ENCODE peak calls at places on chromosome 1, in five cellular contexts. B is H1, U is K562, I is SK-N-SH, F is HCT116. W is an unnamed sample.

GRCh38 chr1:115727706-115728249 is 40.7 kb downstream of the CASQ2 start:
- DNase-seq in B (no peak), U (no peak), I (no peak), F (no peak), W (no peak)

GRCh38 chr1:110874303-110875215 is 1.6 kb downstream of the CD53 start:
- DNase-seq in B (no peak), U (no peak), I (no peak), F (no peak), W (no peak)

GRCh38 chr1:246554201-246554600 is 11.9 kb downstream of the TFB2M start:
- DNase-seq in B (no peak), U (no peak), I (no peak), F (no peak), W (no peak)

GRCh38 chr1:4696161-4696745 is 41.8 kb downstream of the AJAP1 start:
- DNase-seq in B (no peak), U (no peak), I (no peak), F (no peak), W (no peak)

GRCh38 chr1:225460737-225461532 is 33.1 kb upstream of the LBR start:
- DNase-seq in B (no peak), U (no peak), I (peak), F (no peak), W (no peak)

GRCh38 chr1:53396563-53397268 is 62.5 kb upstream of the DMRTB1 start:
- DNase-seq in B (no peak), U (no peak), I (peak), F (no peak), W (no peak)

GRCh38 chr1:20511518-20512428 is 3.8 kb upstream of the MUL1 start:
- DNase-seq in B (no peak), U (no peak), I (no peak), F (no peak), W (no peak)

GRCh38 chr1:22255341-22256212 is 112.7 kb upstream of the WNT4 start:
- DNase-seq in B (no peak), U (no peak), I (no peak), F (no peak), W (peak)

GRCh38 chr1:217924924-217925323 is 293.8 kb downstream of the SPATA17 start:
- DNase-seq in B (no peak), U (no peak), I (no peak), F (no peak), W (no peak)

GRCh38 chr1:110107867-110108469 is 4.3 kb upstream of the UBL4B start:
- DNase-seq in B (no peak), U (no peak), I (no peak), F (no peak), W (no peak)

GRCh38 chr1:175839678-175840669 is 96.6 kb upstream of the TNR start:
- DNase-seq in B (no peak), U (no peak), I (peak), F (no peak), W (no peak)

GRCh38 chr1:57835620-57836019 is 411.8 kb upstream of the DAB1 start:
- DNase-seq in B (no peak), U (no peak), I (no peak), F (no peak), W (no peak)

GRCh38 chr1:64161347-64162080 is 41.9 kb upstream of the UBE2U start:
- DNase-seq in B (no peak), U (no peak), I (no peak), F (no peak), W (no peak)

GRCh38 chr1:32989160-32989894 is 24.7 kb upstream of the RNF19B start:
- DNase-seq in B (no peak), U (peak), I (no peak), F (peak), W (no peak)

GRCh38 chr1:230243583-230244377 is 176.7 kb downstream of the GALNT2 start:
- DNase-seq in B (no peak), U (no peak), I (no peak), F (no peak), W (no peak)

GRCh38 chr1:36591278-36591677 is 108.6 kb upstream of the CSF3R start:
- DNase-seq in B (no peak), U (no peak), I (no peak), F (no peak), W (no peak)

GRCh38 chr1:231107600-231108326 is 54.1 kb upstream of the TRIM67 start:
- DNase-seq in B (no peak), U (no peak), I (no peak), F (no peak), W (no peak)

GRCh38 chr1:29460211-29460610 is 223.9 kb downstream of the PTPRU start:
- DNase-seq in B (no peak), U (no peak), I (no peak), F (no peak), W (no peak)
- TF ChIP-seq JUND in B (no peak), U (no peak), I (no peak), F (no peak), W (no peak)

GRCh38 chr1:34266127-34266951 is 89.6 kb downstream of the C1orf94 start:
- DNase-seq in B (no peak), U (no peak), I (peak), F (no peak), W (no peak)
- TF ChIP-seq JUND in B (no peak), U (no peak), I (no peak), F (no peak), W (no peak)

GRCh38 chr1:168466703-168467081 is 77.1 kb downstream of the XCL2 start:
- DNase-seq in B (no peak), U (no peak), I (no peak), F (no peak), W (no peak)
- TF ChIP-seq JUND in B (no peak), U (no peak), I (no peak), F (no peak), W (no peak)

GRCh38 chr1:59561782-59562181 is 253.0 kb upstream of the HOOK1 start:
- DNase-seq in B (no peak), U (no peak), I (no peak), F (no peak), W (no peak)

GRCh38 chr1:59564192-59564891 is 250.4 kb upstream of the HOOK1 start:
- DNase-seq in B (no peak), U (no peak), I (no peak), F (no peak), W (no peak)

GRCh38 chr1:59556802-59557548 is 257.8 kb upstream of the HOOK1 start:
- DNase-seq in B (no peak), U (no peak), I (no peak), F (peak), W (no peak)

GRCh38 chr1:59557549-59557885 is 257.2 kb upstream of the HOOK1 start:
- DNase-seq in B (no peak), U (no peak), I (no peak), F (no peak), W (no peak)

GRCh38 chr1:59560807-59561450 is 253.8 kb upstream of the HOOK1 start:
- DNase-seq in B (no peak), U (no peak), I (no peak), F (no peak), W (no peak)
- TF ChIP-seq JUND in B (no peak), U (no peak), I (no peak), F (no peak), W (no peak)

W was measured in T47D.